ENCODE peak calls at places on chromosome 6, in ten cellular contexts. D is H9, J is brain microvascular endothelial cell, X is osteoblast, G is endothelial cell, V is progenitor cell of endocrine pancreas, F is spleen, L is GM10248, Y is fibroblast of mammary gland, C is kidney epithelial cell. W is an unnamed sample.

GRCh38 chr6:11179088-11179977 is 53.1 kb downstream of the NEDD9 start:
- DNase-seq in C (no peak), G (no peak), X (no peak), J (no peak), V (no peak), Y (no peak), L (no peak), D (peak), F (no peak), W (no peak)

GRCh38 chr6:151442359-151442758 is 9.6 kb downstream of the RMND1 start:
- DNase-seq in F (no peak), J (no peak), L (no peak), D (no peak), V (no peak), C (no peak), Y (no peak), G (no peak), X (no peak), W (no peak)

GRCh38 chr6:48098923-48099322 is 12.1 kb downstream of the PTCHD4 start:
- DNase-seq in J (no peak), X (no peak), D (no peak), C (no peak), Y (peak), L (no peak), F (no peak), G (no peak), V (no peak), W (no peak)

GRCh38 chr6:70299456-70299855 is 3.4 kb downstream of the COL9A1 start:
- DNase-seq in V (no peak), C (no peak), X (no peak), F (no peak), Y (peak), L (no peak), J (peak), D (no peak), G (peak), W (no peak)

GRCh38 chr6:163950159-163950558 is 535.6 kb downstream of the QKI start:
- DNase-seq in F (no peak), X (no peak), L (no peak), G (no peak), V (no peak), D (no peak), J (peak), C (no peak), Y (peak), W (no peak)

GRCh38 chr6:132369526-132369925 is 31.7 kb downstream of the MOXD1 start:
- DNase-seq in L (no peak), G (no peak), C (no peak), Y (peak), V (no peak), X (peak), F (no peak), J (peak), D (no peak), W (no peak)

GRCh38 chr6:33988121-33989015 is 157.5 kb downstream of the GRM4 start:
- DNase-seq in G (no peak), V (peak), C (no peak), L (no peak), D (no peak), F (peak), X (no peak), J (no peak), Y (no peak), W (no peak)

GRCh38 chr6:82877213-82878195 is 188.1 kb downstream of the UBE3D start:
- DNase-seq in X (no peak), V (no peak), Y (peak), L (no peak), D (no peak), J (no peak), G (no peak), F (no peak), C (peak), W (no peak)

GRCh38 chr6:71537717-71538116 is 249.1 kb downstream of the OGFRL1 start:
- DNase-seq in G (no peak), C (no peak), Y (peak), V (no peak), D (no peak), L (no peak), F (no peak), J (no peak), X (peak), W (no peak)

GRCh38 chr6:13769655-13770053 is 44.7 kb downstream of the MCUR1 start:
- DNase-seq in V (no peak), G (peak), F (no peak), J (no peak), L (no peak), D (peak), Y (no peak), C (no peak), X (peak), W (no peak)

GRCh38 chr6:127397729-127398609 is 54.6 kb upstream of the ECHDC1 start:
- DNase-seq in G (no peak), J (no peak), L (no peak), Y (no peak), V (no peak), D (no peak), C (no peak), X (no peak), F (no peak), W (no peak)

GRCh38 chr6:124131259-124131658 is 327.6 kb downstream of the NKAIN2 start:
- DNase-seq in C (peak), J (peak), X (no peak), V (no peak), G (no peak), D (no peak), F (no peak), L (no peak), Y (peak), W (no peak)

GRCh38 chr6:16596890-16597331 is 164.3 kb downstream of the ATXN1 start:
- DNase-seq in F (no peak), D (peak), J (no peak), L (no peak), C (no peak), V (no peak), G (no peak), X (no peak), Y (no peak), W (no peak)

GRCh38 chr6:29597184-29597583 is 12.3 kb downstream of the OR2H2 start:
- DNase-seq in L (no peak), F (no peak), C (no peak), X (no peak), G (no peak), D (no peak), Y (no peak), V (no peak), J (no peak), W (no peak)

GRCh38 chr6:167549187-167549586 is 224.3 kb downstream of the TTLL2 start:
- DNase-seq in X (no peak), F (no peak), V (no peak), C (no peak), J (no peak), G (no peak), L (no peak), D (no peak), Y (no peak), W (no peak)

GRCh38 chr6:142152731-142153130 is 5.7 kb downstream of the VTA1 start:
- DNase-seq in V (no peak), C (no peak), F (no peak), G (no peak), L (no peak), J (peak), X (no peak), Y (peak), D (no peak), W (no peak)

GRCh38 chr6:134555672-134556071 is 237.8 kb upstream of the SGK1 start:
- DNase-seq in J (no peak), D (no peak), V (no peak), G (no peak), L (no peak), F (no peak), X (no peak), C (no peak), Y (no peak), W (no peak)

GRCh38 chr6:21666200-21666671 is 72.7 kb downstream of the SOX4 start:
- DNase-seq in J (no peak), L (peak), G (peak), Y (no peak), D (peak), F (peak), V (peak), X (no peak), C (no peak), W (no peak)

GRCh38 chr6:12391472-12391871 is 101.3 kb downstream of the EDN1 start:
- DNase-seq in Y (no peak), L (no peak), D (no peak), X (no peak), G (no peak), F (no peak), J (no peak), C (no peak), V (no peak), W (no peak)

GRCh38 chr6:12394170-12394569 is 104.0 kb downstream of the EDN1 start:
- DNase-seq in C (no peak), X (no peak), F (no peak), G (no peak), D (no peak), J (no peak), V (no peak), L (no peak), Y (no peak), W (no peak)

GRCh38 chr6:12392490-12392889 is 102.3 kb downstream of the EDN1 start:
- DNase-seq in J (no peak), D (no peak), V (no peak), G (no peak), Y (no peak), C (no peak), L (no peak), F (no peak), X (no peak), W (no peak)

GRCh38 chr6:12393100-12393499 is 102.9 kb downstream of the EDN1 start:
- DNase-seq in J (no peak), D (no peak), L (no peak), X (peak), F (no peak), C (no peak), G (no peak), Y (no peak), V (no peak), W (no peak)

GRCh38 chr6:12395898-12396297 is 105.7 kb downstream of the EDN1 start:
- DNase-seq in X (no peak), D (no peak), V (no peak), Y (no peak), F (no peak), C (no peak), G (no peak), L (no peak), J (no peak), W (no peak)
- TF ChIP-seq CTCF in X (peak), D (no peak), V (no peak), Y (peak), F (no peak), C (peak), G (no peak), L (no peak), J (peak), W (no peak)

GRCh38 chr6:117188627-117189201 is 76.6 kb upstream of the VGLL2 start:
- DNase-seq in G (no peak), X (no peak), Y (no peak), V (no peak), C (no peak), D (no peak), J (no peak), F (no peak), L (no peak), W (no peak)
- TF ChIP-seq CTCF in G (peak), X (no peak), Y (peak), V (peak), C (peak), D (peak), J (peak), F (no peak), L (peak), W (no peak)

DNA sequence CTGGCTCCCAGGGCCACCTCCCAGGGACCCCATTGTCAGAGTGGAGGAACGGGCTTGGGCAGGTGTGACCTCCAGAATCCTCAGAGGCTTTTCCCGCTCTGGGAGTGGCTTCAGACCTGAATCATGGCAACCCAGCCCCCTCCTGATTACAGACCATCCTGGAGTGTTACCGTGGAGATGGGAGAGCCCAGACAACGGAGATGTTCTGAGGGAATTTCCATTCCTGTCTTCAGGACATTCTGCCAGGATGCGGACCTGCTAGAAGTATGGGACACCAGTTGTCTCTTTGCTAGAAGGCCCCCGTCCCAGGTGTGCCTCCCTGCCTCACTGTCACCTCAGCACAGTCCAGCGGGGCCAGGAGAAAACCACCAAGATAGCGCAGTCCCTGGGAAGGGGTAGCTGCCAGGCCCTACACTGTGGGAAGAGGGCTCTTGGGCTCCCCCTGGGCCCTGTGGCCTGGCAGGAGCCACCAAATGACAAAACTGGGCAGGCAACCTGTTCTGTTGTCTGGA is 109.9 kb downstream of the PSMB1 start:
- DNase-seq in D (peak), L (no peak), F (peak), J (no peak), Y (no peak), V (no peak), X (peak), C (no peak), G (no peak), W (no peak)
- TF ChIP-seq CTCF in D (peak), L (no peak), F (no peak), J (peak), Y (no peak), V (peak), X (no peak), C (no peak), G (no peak), W (no peak)

GRCh38 chr6:91487729-91488392 is 901.0 kb upstream of the MAP3K7 start:
- DNase-seq in V (no peak), L (no peak), Y (no peak), C (no peak), J (no peak), F (no peak), X (no peak), G (no peak), D (no peak), W (no peak)

GRCh38 chr6:91486200-91486599 is 899.3 kb upstream of the MAP3K7 start:
- DNase-seq in J (no peak), F (no peak), G (no peak), Y (no peak), C (peak), V (no peak), L (no peak), X (no peak), D (no peak), W (no peak)

GRCh38 chr6:91482498-91482897 is 895.6 kb upstream of the MAP3K7 start:
- DNase-seq in D (no peak), C (no peak), V (no peak), J (no peak), Y (no peak), X (no peak), L (peak), G (no peak), F (no peak), W (no peak)

GRCh38 chr6:91483415-91483814 is 896.5 kb upstream of the MAP3K7 start:
- DNase-seq in V (no peak), J (no peak), X (no peak), D (no peak), Y (no peak), L (no peak), C (no peak), G (no peak), F (no peak), W (no peak)

DNA sequence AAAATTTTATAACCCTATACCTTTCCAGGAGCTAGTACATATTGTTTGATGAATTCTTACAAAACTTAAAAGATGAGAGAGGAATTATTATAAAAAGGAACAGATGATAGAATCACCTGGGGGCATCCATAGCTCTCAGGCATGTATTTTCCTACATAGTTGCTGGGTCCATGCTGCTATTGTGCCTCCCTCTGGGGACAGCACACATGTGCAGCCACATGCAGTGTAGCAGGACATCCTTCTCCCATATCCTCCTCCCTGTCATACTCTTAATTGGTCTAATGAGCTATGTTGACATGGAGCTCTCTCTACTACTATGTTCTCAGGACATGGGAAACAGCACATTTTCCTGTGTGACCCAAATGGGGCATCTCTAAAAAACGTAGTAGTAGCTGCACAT is 898.2 kb upstream of the MAP3K7 start:
- DNase-seq in Y (no peak), J (no peak), G (no peak), X (no peak), L (no peak), C (no peak), F (no peak), V (no peak), D (no peak), W (no peak)
- TF ChIP-seq CTCF in Y (no peak), J (no peak), G (no peak), X (no peak), L (no peak), C (no peak), F (no peak), V (no peak), D (peak), W (no peak)

GRCh38 chr6:137162692-137163303 is 10.6 kb downstream of the IL22RA2 start:
- DNase-seq in C (no peak), L (no peak), Y (no peak), D (no peak), G (no peak), V (no peak), X (no peak), F (no peak), J (no peak), W (no peak)

GRCh38 chr6:137167702-137168377 is 5.6 kb downstream of the IL22RA2 start:
- DNase-seq in C (no peak), V (no peak), D (no peak), J (no peak), G (no peak), L (no peak), F (no peak), X (no peak), Y (no peak), W (no peak)

GRCh38 chr6:137163732-137164318 is 9.6 kb downstream of the IL22RA2 start:
- DNase-seq in Y (no peak), C (no peak), D (no peak), J (no peak), V (no peak), X (no peak), L (no peak), F (no peak), G (no peak), W (no peak)

GRCh38 chr6:137166247-137167098 is 7.0 kb downstream of the IL22RA2 start:
- DNase-seq in L (no peak), D (no peak), J (no peak), V (no peak), X (no peak), C (no peak), G (no peak), F (no peak), Y (no peak), W (no peak)

GRCh38 chr6:137165375-137166246 is 7.8 kb downstream of the IL22RA2 start:
- DNase-seq in Y (peak), G (no peak), L (peak), X (no peak), F (peak), C (no peak), J (no peak), D (no peak), V (no peak), W (no peak)
- TF ChIP-seq CTCF in Y (peak), G (no peak), L (peak), X (peak), F (no peak), C (no peak), J (no peak), D (peak), V (no peak), W (no peak)

W was measured in omental fat pad.